ENCODE peak calls at places on chromosomes 7 and 10, in five cellular contexts. F is neural progenitor cell, P is SK-N-SH, H is HCT116, N is PC-3. K is an unnamed sample.

GRCh38 chr10:62769574-62770242 is 34.8 kb upstream of the ADO start:
- DNase-seq in H (no peak), P (no peak), N (no peak), F (no peak), K (peak; percentile 26)

GRCh38 chr7:27883726-27884125 is 143.8 kb downstream of the TAX1BP1 start:
- DNase-seq in H (no peak), N (no peak), F (no peak), P (no peak), K (peak; percentile 24)

GRCh38 chr7:142868881-142869415 is 14.1 kb downstream of the EPHB6 start:
- DNase-seq in P (no peak), H (no peak), N (no peak), F (no peak), K (no peak)

GRCh38 chr10:11528286-11528685 is 83.2 kb downstream of the USP6NL start:
- DNase-seq in N (no peak), H (no peak), P (no peak), F (no peak), K (no peak)

GRCh38 chr7:2299131-2299829 is 15.0 kb downstream of the SNX8 start:
- DNase-seq in N (no peak), P (no peak), H (no peak), F (no peak), K (no peak)

GRCh38 chr10:117186832-117187615 is 10.3 kb upstream of the KCNK18 start:
- DNase-seq in N (peak; percentile 77), H (peak; percentile 80), F (no peak), P (no peak), K (peak; percentile 55)

GRCh38 chr7:42854521-42855118 is 57.2 kb downstream of the C7orf25 start:
- DNase-seq in N (no peak), H (no peak), F (no peak), P (no peak), K (no peak)

GRCh38 chr7:2248984-2249694 is 7.1 kb downstream of the NUDT1 start:
- DNase-seq in F (no peak), H (no peak), P (peak; percentile 61), N (peak; percentile 80), K (peak; percentile 52)

GRCh38 chr10:8051851-8052257 is 2.6 kb upstream of the GATA3 start:
- DNase-seq in H (no peak), F (peak; percentile 91), P (peak; percentile 82), N (no peak), K (peak; percentile 78)

GRCh38 chr10:100875484-100876166 is 37.1 kb upstream of the SLF2 start:
- DNase-seq in N (no peak), H (no peak), F (no peak), P (no peak), K (no peak)

GRCh38 chr10:100879741-100880360 is 32.9 kb upstream of the SLF2 start:
- DNase-seq in N (no peak), H (no peak), F (peak; percentile 41), P (no peak), K (peak; percentile 32)

GRCh38 chr10:100876575-100877158 is 36.1 kb upstream of the SLF2 start:
- DNase-seq in F (no peak), N (no peak), H (no peak), P (no peak), K (peak; percentile 44)

GRCh38 chr10:100877451-100877850 is 35.3 kb upstream of the SLF2 start:
- DNase-seq in N (no peak), F (no peak), H (no peak), P (no peak), K (no peak)

DNA sequence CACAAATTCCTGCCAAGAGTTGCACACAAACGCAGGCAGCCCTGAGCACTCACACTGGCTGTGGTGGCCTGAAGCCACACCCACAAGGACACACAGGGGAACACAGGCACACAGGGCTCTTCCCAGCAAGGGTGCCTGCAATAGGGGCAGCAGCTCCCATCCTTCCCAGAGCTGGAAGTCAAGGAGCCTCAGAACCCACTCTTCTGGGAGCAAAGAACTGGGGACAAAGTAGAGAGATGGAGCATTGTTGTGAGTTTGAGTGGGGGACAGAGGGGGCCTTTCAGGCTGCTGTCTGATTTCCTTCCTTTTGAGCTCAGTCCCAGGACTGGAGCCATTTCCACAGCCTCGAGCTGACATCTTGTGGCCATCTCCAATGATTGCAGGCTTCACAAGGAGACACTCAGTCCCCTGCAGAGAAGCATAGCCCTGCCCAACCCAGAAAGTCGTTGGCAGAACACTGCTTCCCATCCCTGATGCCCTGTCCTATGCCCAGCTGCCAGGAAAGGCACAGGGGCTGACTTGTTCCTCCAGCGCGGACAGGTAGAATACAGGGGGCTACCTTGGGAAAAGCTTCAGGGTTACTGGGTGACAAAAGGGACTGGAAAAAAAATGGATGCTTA is 34.4 kb upstream of the SLF2 start:
- DNase-seq in H (peak; percentile 82), P (peak; percentile 80), N (peak; percentile 71), F (peak; percentile 91), K (peak; percentile 89)
- TF ChIP-seq EZH2phosphoT487 in H (no peak), P (no peak), N (no peak), F (peak; percentile 19), K (no peak)

DNA sequence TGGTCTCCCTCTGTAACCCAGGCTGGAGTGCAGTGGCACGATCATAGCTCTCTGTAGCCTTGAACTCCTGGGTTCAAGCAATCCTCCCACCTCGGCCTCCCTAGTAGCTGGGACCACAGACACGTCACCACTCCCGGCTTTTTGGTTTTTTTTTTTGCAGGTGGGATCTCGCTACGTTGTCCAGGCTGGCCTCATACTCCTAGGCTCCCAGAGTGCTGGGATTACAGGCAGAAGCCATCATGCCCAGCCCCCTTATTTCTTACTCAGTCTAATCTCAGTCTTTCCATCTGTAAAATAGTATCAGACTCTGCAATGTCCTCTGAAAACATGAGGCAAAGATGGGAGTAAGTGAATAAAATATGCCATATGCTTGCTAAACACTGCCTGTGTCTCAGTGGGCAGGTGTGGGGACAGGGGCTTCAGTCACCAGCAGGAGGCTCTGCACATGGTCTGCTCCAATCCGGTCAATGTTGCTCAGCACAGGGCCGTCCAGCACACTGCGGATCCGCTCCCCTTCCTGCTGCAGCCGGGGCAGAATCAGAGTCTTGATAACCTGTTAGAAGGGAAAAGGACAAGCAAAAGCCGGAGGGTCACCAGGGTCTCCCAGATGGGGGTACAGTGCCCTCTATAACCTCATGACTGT is 8.2 kb downstream of the AP4M1 start:
- DNase-seq in H (no peak), P (peak; percentile 56), F (no peak), N (no peak), K (no peak)
- TF ChIP-seq CTCF in H (peak; percentile 31), P (peak; percentile 33), F (no peak), N (peak; percentile 21), K (peak; percentile 26)

DNA sequence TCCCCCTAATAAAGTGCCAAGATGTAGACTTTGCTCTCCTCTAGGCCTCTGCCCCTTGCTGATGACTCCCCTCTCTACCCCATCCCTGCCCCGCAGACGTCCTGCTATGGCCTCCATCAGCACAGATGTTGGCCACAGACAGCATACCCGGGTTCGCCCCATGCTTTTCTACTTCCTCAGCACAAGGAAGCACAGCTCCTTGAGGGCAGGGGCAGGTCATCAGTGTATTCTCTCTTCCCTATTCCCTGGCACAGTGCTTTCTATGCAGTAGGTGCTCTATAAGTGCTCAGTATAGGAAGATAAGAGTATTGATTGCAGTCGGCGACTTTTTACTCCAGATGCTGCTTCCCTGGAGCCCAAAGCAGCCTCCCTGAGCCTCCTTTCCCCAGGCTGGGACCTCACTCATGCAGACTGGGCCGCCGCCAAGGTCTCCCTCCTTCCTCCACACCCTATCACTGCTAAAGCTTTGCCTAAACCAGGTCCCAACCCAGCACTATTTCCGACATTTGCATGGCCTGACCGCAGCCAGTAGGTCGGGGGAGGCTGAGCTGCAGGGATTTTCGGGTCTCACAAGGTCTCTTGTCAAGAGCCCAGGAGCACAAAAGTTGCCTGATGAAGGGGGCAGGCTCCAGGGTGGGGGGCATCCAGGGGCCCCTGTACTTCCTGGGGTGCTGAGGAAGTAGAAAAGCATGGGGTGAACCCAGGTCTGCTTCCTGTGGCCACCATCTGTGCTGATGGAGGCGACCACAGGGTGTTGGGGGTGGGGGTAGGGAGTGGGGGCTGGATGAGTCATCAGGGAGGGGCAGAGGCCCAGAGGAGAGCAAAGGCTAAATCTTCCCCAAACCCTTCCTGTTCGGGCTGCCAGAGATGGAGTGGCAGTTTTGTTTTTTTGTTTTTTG is 8.0 kb downstream of the CALHM3 start:
- DNase-seq in F (no peak), N (peak; percentile 42), P (no peak), H (no peak), K (no peak)
- TF ChIP-seq EZH2phosphoT487 in F (no peak), N (no peak), P (no peak), H (no peak), K (no peak)

DNA sequence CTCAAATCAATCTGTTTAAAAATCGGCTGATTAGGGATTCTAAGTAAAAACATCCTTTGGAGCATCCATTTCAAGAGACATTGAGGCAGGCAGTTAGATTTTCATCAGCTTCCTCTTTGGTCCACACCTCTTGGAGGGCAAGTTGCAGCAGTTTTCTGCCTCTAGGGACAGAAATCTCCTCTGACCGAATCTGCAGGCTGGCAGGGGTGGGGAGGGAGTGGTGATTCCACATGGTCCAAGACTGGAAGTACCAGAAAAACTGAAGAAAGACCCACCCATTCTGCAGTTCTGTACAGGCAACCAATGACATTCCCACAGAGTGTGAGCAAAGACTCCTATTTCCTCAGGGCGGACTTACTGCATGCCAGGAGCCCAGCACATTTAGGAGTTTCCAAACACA is 29.0 kb downstream of the FGFBP3 start:
- DNase-seq in P (no peak), N (peak; percentile 70), H (no peak), F (peak; percentile 77), K (peak; percentile 44)
- TF ChIP-seq CTCF in P (no peak), N (no peak), H (no peak), F (peak; percentile 36), K (peak; percentile 28)

DNA sequence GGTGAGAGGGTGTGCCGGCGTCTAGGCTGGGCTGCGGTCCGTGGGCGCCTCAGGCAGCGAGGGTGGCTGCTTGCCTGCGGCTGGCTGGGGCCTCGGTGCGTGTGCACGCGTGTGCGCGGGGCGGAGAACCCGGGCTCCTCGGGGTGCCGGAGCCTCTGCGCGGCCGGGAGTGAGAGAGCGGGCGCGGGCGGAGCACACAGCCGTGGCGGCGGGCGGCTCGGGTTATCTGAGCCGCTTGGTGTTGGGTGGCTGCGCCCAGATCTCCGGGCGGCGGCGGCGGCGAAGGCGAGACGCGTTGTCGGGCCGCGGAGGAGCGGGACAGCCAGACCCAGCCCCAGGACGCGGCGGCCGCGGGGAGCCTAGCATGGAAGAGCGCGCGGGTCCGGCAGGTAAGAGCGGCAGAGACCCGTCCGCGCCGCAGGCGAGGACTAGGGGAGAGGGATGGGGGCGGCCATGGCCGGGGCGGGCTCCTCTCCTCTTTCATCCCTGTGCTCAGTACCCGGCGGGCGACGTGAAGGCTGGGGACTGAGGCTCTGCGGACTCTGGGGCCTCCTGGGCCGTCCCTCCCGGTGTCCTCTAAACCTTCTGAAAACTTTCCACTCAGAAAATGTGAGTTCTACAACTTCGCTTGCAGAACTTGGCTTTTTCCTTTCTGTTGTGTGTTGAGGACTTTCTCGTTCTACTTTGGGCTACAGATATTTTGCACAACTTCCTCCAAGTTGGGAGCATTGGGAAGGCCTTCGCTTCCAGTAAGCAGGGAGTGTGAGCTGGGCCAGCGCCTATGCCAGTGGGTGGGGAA is 9.8 kb upstream of the PAX2 start:
- DNase-seq in F (peak; percentile 58), H (no peak), P (peak; percentile 65), N (no peak), K (peak; percentile 61)
- TF ChIP-seq EZH2phosphoT487 in F (peak; percentile 99), H (no peak), P (no peak), N (no peak), K (peak; percentile 91)

DNA sequence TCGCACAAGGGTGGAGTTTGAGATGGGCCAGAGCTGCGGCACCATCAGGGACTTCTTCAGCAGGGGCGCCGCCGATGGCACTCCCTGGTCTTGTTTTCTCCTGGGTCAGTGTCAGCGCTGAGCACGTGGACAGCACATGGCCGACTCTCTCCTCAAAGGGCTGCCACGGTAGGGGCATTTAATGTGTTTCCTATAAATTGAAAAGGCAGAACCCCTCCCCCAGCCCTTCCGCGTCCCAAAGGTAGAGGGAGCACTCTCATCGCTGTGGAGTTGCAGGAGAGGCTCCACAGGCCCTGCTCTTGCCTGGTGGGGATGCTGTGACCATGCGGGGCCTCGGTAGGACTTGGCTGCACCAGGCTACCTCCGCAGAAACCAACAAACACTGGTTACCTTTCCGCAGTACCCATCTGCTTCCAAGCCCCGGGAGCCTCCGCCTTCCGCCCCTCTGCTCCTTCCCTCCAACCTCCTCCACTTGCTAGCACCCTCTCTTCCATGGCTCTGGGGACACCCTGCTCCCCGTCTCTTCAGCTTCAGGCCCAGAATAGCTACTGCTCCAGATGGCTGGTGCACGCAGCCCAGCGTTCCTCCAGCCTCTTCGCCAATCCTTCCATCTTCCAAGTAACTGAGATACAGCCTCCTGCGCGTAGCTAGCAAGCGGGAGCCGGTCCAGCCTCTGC is 166.3 kb upstream of the ADCY1 start:
- DNase-seq in F (peak; percentile 56), H (no peak), N (no peak), P (no peak), K (peak; percentile 85)
- TF ChIP-seq CTCF in F (peak; percentile 47), H (peak; percentile 34), N (peak; percentile 35), P (no peak), K (peak; percentile 87)